ENCODE peak calls at places on chromosomes 7 and 10, in seven cellular contexts. K, P, I, R, Z, T and M are unnamed samples.

GRCh38 chr7:158847451-158847866 is 8.9 kb upstream of the DYNC2I1 start:
- DNase-seq in P (no peak), Z (no peak), R (no peak), K (no peak), I (no peak), T (no peak), M (no peak)

GRCh38 chr10:48533951-48534720 is 70.7 kb downstream of the ARHGAP22 start:
- DNase-seq in Z (no peak), T (no peak), I (no peak), P (no peak), K (no peak), R (no peak), M (no peak)

GRCh38 chr10:1643911-1644810 is 93.2 kb downstream of the ADARB2 start:
- DNase-seq in Z (no peak), T (no peak), I (no peak), R (no peak), K (no peak), P (no peak), M (no peak)

GRCh38 chr7:157979631-157980340 is 607.8 kb downstream of the PTPRN2 start:
- DNase-seq in T (no peak), Z (no peak), P (no peak), I (no peak), R (no peak), K (no peak), M (no peak)

GRCh38 chr10:66910676-66911075 is 15.2 kb upstream of the LRRTM3 start:
- DNase-seq in Z (no peak), I (no peak), K (no peak), P (no peak), T (no peak), R (no peak), M (no peak)

GRCh38 chr10:34127676-34128075 is 687.4 kb downstream of the PARD3 start:
- DNase-seq in T (no peak), R (no peak), P (no peak), K (no peak), I (no peak), Z (no peak), M (no peak)

GRCh38 chr7:24216576-24217116 is 67.3 kb upstream of the NPY start:
- DNase-seq in K (no peak), Z (no peak), T (no peak), P (no peak), I (peak), R (no peak), M (no peak)

GRCh38 chr7:14191686-14192098 is 202.2 kb upstream of the ETV1 start:
- DNase-seq in T (no peak), K (no peak), Z (no peak), I (no peak), R (no peak), P (no peak), M (no peak)

GRCh38 chr10:95907454-95908253 is at the start of gene CC2D2B:
- DNase-seq in R (peak), T (peak), I (peak), P (peak), K (peak), Z (peak), M (peak)

GRCh38 chr7:32298403-32299132 is 191.6 kb downstream of the LSM5 start:
- DNase-seq in R (no peak), Z (peak), P (peak), T (peak), I (peak), K (no peak), M (no peak)

GRCh38 chr10:128727114-128727513 is 600.9 kb upstream of the MKI67 start:
- DNase-seq in T (no peak), Z (no peak), K (no peak), I (no peak), P (no peak), R (no peak), M (no peak)

GRCh38 chr10:79207726-79208125 is 139.0 kb downstream of the ZMIZ1 start:
- DNase-seq in R (no peak), Z (no peak), I (no peak), K (no peak), T (no peak), P (no peak), M (no peak)

GRCh38 chr7:143367972-143368371 is 5.5 kb upstream of the FAM131B start:
- DNase-seq in Z (no peak), I (no peak), P (no peak), T (no peak), K (no peak), R (no peak), M (peak)

GRCh38 chr10:37146443-37146842 is 21.0 kb downstream of the ANKRD30A start:
- DNase-seq in P (no peak), T (no peak), R (no peak), Z (no peak), I (no peak), K (no peak), M (no peak)

GRCh38 chr10:75136346-75136745 is 24.9 kb downstream of the SAMD8 start:
- DNase-seq in I (no peak), Z (no peak), P (no peak), T (no peak), R (no peak), K (no peak), M (no peak)

GRCh38 chr7:128932862-128933821 is 4.6 kb upstream of the IRF5 start:
- DNase-seq in T (no peak), K (peak), Z (no peak), R (no peak), P (no peak), I (no peak), M (peak)

GRCh38 chr7:111215550-111215949 is 124.6 kb downstream of the LRRN3 start:
- DNase-seq in K (no peak), I (no peak), Z (no peak), R (no peak), T (no peak), P (no peak), M (no peak)

GRCh38 chr7:134724606-134725005 is 54.8 kb upstream of the CALD1 start:
- DNase-seq in R (no peak), T (peak), I (no peak), P (no peak), K (no peak), Z (no peak), M (no peak)

GRCh38 chr7:25851332-25852248 is 300.4 kb upstream of the NFE2L3 start:
- DNase-seq in R (peak), K (peak), I (peak), T (peak), P (peak), Z (peak), M (peak)

GRCh38 chr7:116145245-116145852 is 65.0 kb upstream of the TES start:
- DNase-seq in K (no peak), T (no peak), I (no peak), P (no peak), Z (no peak), R (no peak), M (no peak)

GRCh38 chr7:67692425-67692824 is 695.8 kb downstream of the TYW1 start:
- DNase-seq in Z (no peak), I (no peak), K (no peak), P (no peak), R (no peak), T (no peak), M (peak)

GRCh38 chr10:26931223-26931622 is 70.5 kb upstream of the ABI1 start:
- DNase-seq in I (no peak), T (no peak), K (no peak), Z (peak), P (peak), R (no peak), M (no peak)

GRCh38 chr7:108114117-108114841 is 15.9 kb downstream of the LAMB4 start:
- DNase-seq in K (no peak), Z (no peak), P (no peak), T (peak), R (no peak), I (peak), M (no peak)

GRCh38 chr10:89706011-89706410 is 4.6 kb downstream of the KIF20B start:
- DNase-seq in R (no peak), P (no peak), K (no peak), T (no peak), Z (no peak), I (no peak), M (no peak)

GRCh38 chr7:149150981-149151380 is 3.7 kb downstream of the ZNF398 start:
- DNase-seq in K (no peak), R (no peak), Z (no peak), T (no peak), I (no peak), P (no peak), M (no peak)

GRCh38 chr7:30913821-30914515 is 2.3 kb downstream of the AQP1 start:
- DNase-seq in K (no peak), P (no peak), R (no peak), T (no peak), I (no peak), Z (peak), M (no peak)

GRCh38 chr7:30912454-30912985 is 867 bp downstream of the AQP1 start:
- DNase-seq in I (no peak), T (no peak), P (no peak), R (no peak), K (no peak), Z (peak), M (no peak)

GRCh38 chr7:30911561-30911969 is at the start of gene AQP1:
- DNase-seq in Z (no peak), R (peak), P (peak), I (peak), K (no peak), T (no peak), M (no peak)

GRCh38 chr7:30912021-30912420 is 368 bp downstream of the AQP1 start:
- DNase-seq in I (no peak), T (no peak), R (no peak), Z (peak), K (no peak), P (no peak), M (no peak)

DNA sequence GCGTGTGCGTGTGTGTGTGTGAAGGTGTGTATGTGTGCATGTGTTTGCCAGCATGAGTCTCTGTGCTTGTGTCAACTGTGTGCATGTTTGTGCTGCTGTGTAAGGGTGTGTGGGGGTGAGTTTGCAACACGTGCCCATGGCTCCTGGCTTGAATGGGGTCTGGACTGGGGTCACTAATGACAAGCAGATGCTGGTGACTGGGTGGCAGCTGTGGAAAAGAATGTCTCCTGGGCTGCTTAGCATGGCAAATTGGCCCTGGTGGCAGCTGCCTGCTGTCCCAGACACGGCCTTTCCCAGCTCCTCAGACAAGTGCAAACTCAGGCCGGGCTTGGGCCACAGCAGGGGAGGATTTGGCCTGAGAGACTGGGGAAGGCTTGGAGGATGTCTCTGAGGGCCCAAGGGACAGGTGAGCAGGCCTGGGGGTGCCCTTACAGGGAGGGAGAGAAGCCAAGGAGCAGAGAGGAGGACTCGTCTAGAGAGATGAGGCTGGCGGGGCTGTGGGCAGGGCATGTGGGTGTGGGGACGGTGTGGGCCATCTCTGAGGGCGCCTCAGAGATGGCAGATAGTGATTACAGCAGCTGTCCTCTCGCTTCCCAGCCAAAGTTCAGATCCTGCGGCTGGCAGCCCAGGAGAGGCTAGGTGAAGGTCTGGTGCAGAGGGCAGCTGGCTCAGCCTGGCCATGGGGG is 1.5 kb downstream of the AQP1 start:
- DNase-seq in R (no peak), Z (peak), K (no peak), I (no peak), P (no peak), T (no peak), M (no peak)
- TF ChIP-seq CTCF in R (no peak), Z (no peak), K (no peak), I (no peak), P (no peak), T (no peak), M (no peak)

GRCh38 chr7:118217068-118217715 is 7.3 kb upstream of the ANKRD7 start:
- DNase-seq in P (no peak), T (no peak), Z (no peak), I (no peak), R (no peak), K (no peak), M (no peak)
- H3K27ac ChIP-seq in P (no peak), T (no peak), Z (no peak), I (no peak), R (no peak), K (no peak), M (no peak)

GRCh38 chr10:88472540-88472939 is 110.6 kb downstream of the RNLS start:
- DNase-seq in P (no peak), R (no peak), I (no peak), Z (no peak), T (no peak), K (no peak), M (no peak)
- TF ChIP-seq CTCF in P (no peak), R (no peak), I (no peak), Z (peak), T (peak), K (no peak), M (peak)

DNA sequence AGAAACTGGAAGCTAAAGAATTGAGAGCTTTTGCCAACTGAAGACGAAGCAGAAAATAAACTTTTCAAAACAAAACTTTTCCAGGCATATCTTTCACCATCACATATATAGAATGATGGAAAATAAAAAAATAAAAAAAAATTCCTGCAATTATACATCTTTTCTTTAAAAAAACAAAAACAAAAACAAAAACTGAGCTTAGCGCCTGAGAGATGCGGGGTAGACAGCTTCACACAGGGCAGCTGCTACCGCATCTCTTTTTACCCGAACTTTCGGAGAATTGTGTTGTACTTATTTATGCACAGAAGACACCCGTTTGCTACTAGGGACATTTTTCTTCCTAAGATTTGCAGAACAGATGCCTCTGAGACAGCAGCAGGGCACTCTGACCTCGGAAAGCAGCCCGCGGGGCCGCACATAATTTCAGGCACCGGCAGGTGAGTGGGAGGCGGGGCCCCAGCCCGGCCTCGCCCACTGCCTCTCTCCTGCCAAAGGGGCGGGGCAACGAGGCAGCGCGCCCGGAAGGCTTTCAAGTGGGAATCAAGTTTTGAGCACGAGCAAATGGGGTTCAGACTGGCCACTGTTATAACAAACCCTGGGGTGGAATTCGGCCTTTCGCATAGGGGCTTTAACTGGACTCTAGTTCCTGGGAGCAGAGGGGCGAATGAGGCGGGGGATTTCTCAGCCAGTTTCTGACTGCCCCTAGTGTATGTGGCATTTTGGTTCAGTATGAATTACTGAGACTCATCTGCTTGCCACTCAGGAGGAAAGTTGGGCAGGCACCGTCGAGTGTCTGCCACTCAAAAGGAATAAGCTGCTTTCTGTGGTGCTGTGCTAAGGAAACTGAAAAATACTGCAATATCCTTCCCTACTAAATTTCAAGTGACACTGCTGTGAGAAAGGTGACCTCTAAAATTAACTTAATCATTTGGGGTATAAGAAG is 18.5 kb upstream of the FAM133B start:
- DNase-seq in R (peak), K (no peak), P (no peak), T (no peak), I (peak), Z (peak), M (peak)
- H3K27ac ChIP-seq in R (no peak), K (no peak), P (no peak), T (no peak), I (no peak), Z (no peak), M (no peak)

GRCh38 chr7:123916240-123916724 is 8.8 kb upstream of the SPAM1 start:
- DNase-seq in Z (no peak), P (no peak), I (peak), T (peak), R (no peak), K (no peak), M (no peak)
- TF ChIP-seq CTCF in Z (no peak), P (peak), I (peak), T (no peak), R (no peak), K (no peak), M (peak)

GRCh38 chr7:4683043-4683883 is 1.2 kb downstream of the FOXK1 start:
- DNase-seq in R (peak), T (no peak), P (peak), I (no peak), K (peak), Z (peak), M (peak)
- H3K27ac ChIP-seq in R (peak), T (peak), P (peak), I (peak), K (peak), Z (peak), M (peak)

GRCh38 chr7:90657481-90657880 is 61.4 kb downstream of the CDK14 start:
- DNase-seq in K (no peak), Z (no peak), R (no peak), T (no peak), P (no peak), I (no peak), M (no peak)
- TF ChIP-seq CTCF in K (no peak), Z (no peak), R (no peak), T (no peak), P (no peak), I (no peak), M (no peak)

GRCh38 chr7:22722596-22722995 is 4.4 kb upstream of the IL6 start:
- DNase-seq in Z (no peak), P (no peak), I (no peak), T (no peak), K (no peak), R (no peak), M (no peak)
- H3K27ac ChIP-seq in Z (peak), P (peak), I (no peak), T (peak), K (no peak), R (no peak), M (peak)

GRCh38 chr10:125822878-125823662 is at the start of the genes BCCIP and UROS:
- DNase-seq in K (peak), T (peak), I (peak), R (peak), P (peak), Z (peak), M (peak)
- TF ChIP-seq CTCF in K (no peak), T (no peak), I (no peak), R (no peak), P (no peak), Z (peak), M (no peak)